ENCODE peak calls at places on chromosomes 11 and 22, in four cellular contexts. One of them, this sample, is unnamed.
A peak's percentile ranks its signal among the peaks of the same experiment; 100 is the strongest.

GRCh38 chr22:48253136-48253535 is 1490.7 kb downstream of the TBC1D22A start:
- DNase-seq in RPMI7951: no peak
- DNase-seq in activated naive CD4-positive, alpha-beta T cell: no peak
- DNase-seq in lower lobe of right lung: no peak
- DNase-seq in this sample: no peak

GRCh38 chr11:75203641-75204011 is 36.9 kb upstream of the TPBGL start:
- DNase-seq in RPMI7951: no peak
- DNase-seq in activated naive CD4-positive, alpha-beta T cell: no peak
- DNase-seq in lower lobe of right lung: no peak
- DNase-seq in this sample: no peak

GRCh38 chr22:30882181-30882771 is 86.3 kb downstream of the MORC2 start:
- DNase-seq in activated naive CD4-positive, alpha-beta T cell: no peak
- DNase-seq in lower lobe of right lung: peak; percentile 13
- DNase-seq in RPMI7951: no peak
- DNase-seq in this sample: no peak

GRCh38 chr22:30208631-30209603 is 37.6 kb downstream of the LIF start:
- DNase-seq in RPMI7951: peak; percentile 98
- DNase-seq in activated naive CD4-positive, alpha-beta T cell: no peak
- DNase-seq in lower lobe of right lung: no peak
- DNase-seq in this sample: no peak

GRCh38 chr11:2754008-2754407 is 54.2 kb upstream of the KCNQ1OT1 start:
- DNase-seq in lower lobe of right lung: peak; percentile 10
- DNase-seq in activated naive CD4-positive, alpha-beta T cell: no peak
- DNase-seq in RPMI7951: no peak
- DNase-seq in this sample: no peak

GRCh38 chr11:12179019-12179418 is 68.6 kb downstream of the MICAL2 start:
- DNase-seq in RPMI7951: no peak
- DNase-seq in lower lobe of right lung: peak; percentile 72
- DNase-seq in activated naive CD4-positive, alpha-beta T cell: no peak
- DNase-seq in this sample: no peak

GRCh38 chr22:20816559-20816958 is 42.1 kb downstream of the PI4KA start:
- DNase-seq in RPMI7951: no peak
- DNase-seq in activated naive CD4-positive, alpha-beta T cell: no peak
- DNase-seq in lower lobe of right lung: no peak
- DNase-seq in this sample: no peak

GRCh38 chr11:79857404-79857803 is 416.6 kb upstream of the TENM4 start:
- DNase-seq in lower lobe of right lung: no peak
- DNase-seq in RPMI7951: no peak
- DNase-seq in activated naive CD4-positive, alpha-beta T cell: no peak
- DNase-seq in this sample: no peak

GRCh38 chr11:134047586-134047999 is 21.3 kb upstream of the JAM3 start:
- DNase-seq in RPMI7951: peak; percentile 95
- DNase-seq in lower lobe of right lung: no peak
- DNase-seq in activated naive CD4-positive, alpha-beta T cell: no peak
- DNase-seq in this sample: no peak

GRCh38 chr22:49972163-49973017 is 11.8 kb downstream of the PIM3 start:
- DNase-seq in activated naive CD4-positive, alpha-beta T cell: no peak
- DNase-seq in lower lobe of right lung: peak; percentile 63
- DNase-seq in RPMI7951: no peak
- DNase-seq in this sample: no peak

GRCh38 chr11:27291954-27292641 is 70.9 kb downstream of the CCDC34 start:
- DNase-seq in activated naive CD4-positive, alpha-beta T cell: no peak
- DNase-seq in lower lobe of right lung: no peak
- DNase-seq in RPMI7951: no peak
- DNase-seq in this sample: no peak

GRCh38 chr11:134533511-134533910 is 121.5 kb upstream of the B3GAT1 start:
- DNase-seq in lower lobe of right lung: no peak
- DNase-seq in activated naive CD4-positive, alpha-beta T cell: no peak
- DNase-seq in RPMI7951: no peak
- DNase-seq in this sample: no peak

GRCh38 chr11:6602096-6602940 is 1.1 kb downstream of the RRP8 start:
- DNase-seq in lower lobe of right lung: no peak
- DNase-seq in RPMI7951: no peak
- DNase-seq in activated naive CD4-positive, alpha-beta T cell: no peak
- DNase-seq in this sample: no peak

GRCh38 chr11:114563077-114563476 is 3.4 kb upstream of the NXPE1 start:
- DNase-seq in RPMI7951: peak; percentile 39
- DNase-seq in lower lobe of right lung: no peak
- DNase-seq in activated naive CD4-positive, alpha-beta T cell: no peak
- DNase-seq in this sample: no peak

GRCh38 chr11:9651481-9651880 is 12.4 kb upstream of the SWAP70 start:
- DNase-seq in RPMI7951: no peak
- DNase-seq in lower lobe of right lung: no peak
- DNase-seq in activated naive CD4-positive, alpha-beta T cell: no peak
- DNase-seq in this sample: no peak

GRCh38 chr11:75510626-75511025 is 15.1 kb downstream of the GDPD5 start:
- DNase-seq in RPMI7951: no peak
- DNase-seq in activated naive CD4-positive, alpha-beta T cell: no peak
- DNase-seq in lower lobe of right lung: no peak
- DNase-seq in this sample: no peak

GRCh38 chr11:134150195-134150903 is 73.4 kb downstream of the NCAPD3 start:
- DNase-seq in activated naive CD4-positive, alpha-beta T cell: no peak
- DNase-seq in lower lobe of right lung: no peak
- DNase-seq in RPMI7951: no peak
- DNase-seq in this sample: peak; percentile 41

GRCh38 chr11:22787565-22788162 is 41.9 kb downstream of the SVIP start:
- DNase-seq in activated naive CD4-positive, alpha-beta T cell: no peak
- DNase-seq in RPMI7951: peak; percentile 26
- DNase-seq in lower lobe of right lung: no peak
- DNase-seq in this sample: no peak

GRCh38 chr11:11577246-11577855 is 44.5 kb downstream of the GALNT18 start:
- DNase-seq in lower lobe of right lung: no peak
- DNase-seq in activated naive CD4-positive, alpha-beta T cell: no peak
- DNase-seq in RPMI7951: peak; percentile 49
- DNase-seq in this sample: no peak

GRCh38 chr11:34242037-34242625 is 115.7 kb downstream of the ABTB2 start:
- DNase-seq in RPMI7951: peak; percentile 65
- DNase-seq in lower lobe of right lung: no peak
- DNase-seq in activated naive CD4-positive, alpha-beta T cell: no peak
- DNase-seq in this sample: no peak

GRCh38 chr22:30459206-30460052 is 12.4 kb downstream of the SEC14L3 start:
- DNase-seq in lower lobe of right lung: no peak
- DNase-seq in RPMI7951: peak; percentile 25
- DNase-seq in activated naive CD4-positive, alpha-beta T cell: no peak
- DNase-seq in this sample: no peak

GRCh38 chr11:94297967-94298576 is 6.3 kb upstream of the IZUMO1R start:
- DNase-seq in activated naive CD4-positive, alpha-beta T cell: no peak
- DNase-seq in lower lobe of right lung: no peak
- DNase-seq in RPMI7951: no peak
- DNase-seq in this sample: no peak

GRCh38 chr11:65864758-65865471 is 4.7 kb downstream of the MUS81 start:
- DNase-seq in lower lobe of right lung: peak; percentile 34
- DNase-seq in activated naive CD4-positive, alpha-beta T cell: no peak
- DNase-seq in RPMI7951: no peak
- DNase-seq in this sample: no peak

GRCh38 chr22:43088979-43089717 is at the start of gene TTLL1:
- DNase-seq in RPMI7951: peak; percentile 82
- DNase-seq in activated naive CD4-positive, alpha-beta T cell: peak; percentile 66
- DNase-seq in lower lobe of right lung: peak; percentile 95
- DNase-seq in this sample: peak; percentile 80

GRCh38 chr11:76008474-76008873 is 193.5 kb downstream of the UVRAG start:
- DNase-seq in lower lobe of right lung: no peak
- DNase-seq in activated naive CD4-positive, alpha-beta T cell: no peak
- DNase-seq in RPMI7951: peak; percentile 50
- DNase-seq in this sample: no peak

GRCh38 chr11:35932641-35933571 is 11.0 kb upstream of the LDLRAD3 start:
- DNase-seq in RPMI7951: no peak
- DNase-seq in lower lobe of right lung: no peak
- DNase-seq in activated naive CD4-positive, alpha-beta T cell: no peak
- DNase-seq in this sample: no peak

GRCh38 chr11:134762248-134763029 is 350.4 kb upstream of the B3GAT1 start:
- DNase-seq in lower lobe of right lung: no peak
- DNase-seq in activated naive CD4-positive, alpha-beta T cell: no peak
- DNase-seq in RPMI7951: no peak
- DNase-seq in this sample: no peak

GRCh38 chr22:25282346-25282670 is 62.9 kb downstream of the CRYBB2 start:
- DNase-seq in lower lobe of right lung: no peak
- DNase-seq in RPMI7951: no peak
- DNase-seq in activated naive CD4-positive, alpha-beta T cell: no peak
- DNase-seq in this sample: no peak

GRCh38 chr11:123588117-123588815 is 66.2 kb downstream of the SCN3B start:
- DNase-seq in activated naive CD4-positive, alpha-beta T cell: no peak
- DNase-seq in RPMI7951: no peak
- DNase-seq in lower lobe of right lung: no peak
- DNase-seq in this sample: no peak

GRCh38 chr11:35174666-35175065 is 35.7 kb downstream of the CD44 start:
- DNase-seq in activated naive CD4-positive, alpha-beta T cell: no peak
- DNase-seq in RPMI7951: peak; percentile 81
- DNase-seq in lower lobe of right lung: no peak
- DNase-seq in this sample: no peak

GRCh38 chr11:63993100-63993499 is 6.9 kb downstream of the OTUB1 start:
- DNase-seq in lower lobe of right lung: no peak
- DNase-seq in RPMI7951: no peak
- DNase-seq in activated naive CD4-positive, alpha-beta T cell: no peak
- DNase-seq in this sample: no peak

GRCh38 chr22:20977516-20978170 is 4.5 kb upstream of the LZTR1 start:
- DNase-seq in activated naive CD4-positive, alpha-beta T cell: no peak
- DNase-seq in RPMI7951: no peak
- DNase-seq in lower lobe of right lung: no peak
- DNase-seq in this sample: no peak

GRCh38 chr11:131618203-131618602 is 247.8 kb downstream of the NTM start:
- DNase-seq in activated naive CD4-positive, alpha-beta T cell: no peak
- DNase-seq in RPMI7951: no peak
- DNase-seq in lower lobe of right lung: no peak
- DNase-seq in this sample: no peak

GRCh38 chr11:121041072-121041471 is 17.2 kb downstream of the TBCEL start:
- DNase-seq in RPMI7951: no peak
- DNase-seq in lower lobe of right lung: no peak
- DNase-seq in activated naive CD4-positive, alpha-beta T cell: no peak
- DNase-seq in this sample: no peak

This sample was measured in substantia nigra.